ENCODE peak calls at places on chromosomes 4 and X, in six cellular contexts. H is amniotic stem cell; M is PC-3; S is fibroblast of lung; I is T-cell; Y is stimulated activated CD4-positive, alpha-beta T cell treated with anti-CD3 and anti-CD28 coated beads, Interleukin-1b, Interleukin-23, amount 100 ng/mL, for 1 hour. W is an unnamed sample.

GRCh38 chr4:53189011-53189410 is 176.8 kb downstream of the SCFD2 start:
- DNase-seq in H (peak; percentile 38), M (no peak), S (peak; percentile 82), I (no peak), Y (no peak), W (no peak)

GRCh38 chr4:136706942-136707341 is 825.4 kb downstream of the PCDH18 start:
- DNase-seq in H (no peak), M (no peak), S (no peak), I (no peak), Y (no peak), W (no peak)

GRCh38 chrX:141320801-141321200 is 78.5 kb upstream of the SPANXC start:
- DNase-seq in H (no peak), M (peak; percentile 39), S (no peak), I (no peak), Y (no peak), W (no peak)

GRCh38 chrX:54271661-54272060 is 86.2 kb downstream of the WNK3 start:
- DNase-seq in H (no peak), M (no peak), S (no peak), I (no peak), Y (no peak), W (no peak)

GRCh38 chrX:150348365-150348764 is 14.8 kb upstream of the MAMLD1 start:
- DNase-seq in H (no peak), M (peak; percentile 51), S (peak; percentile 9), I (no peak), Y (no peak), W (no peak)

GRCh38 chrX:44011505-44011904 is 38.3 kb upstream of the NDP start:
- DNase-seq in H (no peak), M (no peak), S (no peak), I (no peak), Y (no peak), W (no peak)

GRCh38 chr4:6143603-6144181 is 56.7 kb downstream of the JAKMIP1 start:
- DNase-seq in H (no peak), M (no peak), S (no peak), I (no peak), Y (no peak), W (no peak)

GRCh38 chr4:171588146-171588545 is 225.1 kb upstream of the GALNTL6 start:
- DNase-seq in H (no peak), M (no peak), S (no peak), I (no peak), Y (no peak), W (no peak)

GRCh38 chrX:106177106-106177981 is 9.2 kb downstream of the PWWP3B start:
- DNase-seq in H (no peak), M (no peak), S (peak; percentile 41), I (no peak), Y (no peak), W (no peak)

GRCh38 chrX:153814591-153815315 is 15.6 kb downstream of the PDZD4 start:
- DNase-seq in H (no peak), M (no peak), S (no peak), I (no peak), Y (no peak), W (peak; percentile 31)

GRCh38 chr4:186543206-186543605 is 12.2 kb downstream of the MTNR1A start:
- DNase-seq in H (no peak), M (no peak), S (no peak), I (no peak), Y (no peak), W (no peak)

GRCh38 chrX:115948018-115948923 is 222.3 kb upstream of the AGTR2 start:
- DNase-seq in H (no peak), M (peak; percentile 67), S (no peak), I (no peak), Y (no peak), W (peak; percentile 24)

GRCh38 chr4:28391877-28392276 is 1531.2 kb downstream of the STIM2 start:
- DNase-seq in H (no peak), M (no peak), S (peak; percentile 10), I (no peak), Y (no peak), W (no peak)